ENCODE peak calls at places on chromosomes 11 and 22, in ten cellular contexts. K is astrocyte of the spinal cord, I is nephron progenitor cell, Y is Caco-2, S is stomach, N is cardiac muscle cell, P is GM12865, M is epithelial cell of proximal tubule, G is B cell, Q is choroid plexus epithelial cell. R is an unnamed sample.

GRCh38 chr22:49567894-49568750 is 259.6 kb downstream of the BRD1 start:
- DNase-seq in K (no peak), I (no peak), Y (no peak), S (no peak), N (no peak), P (no peak), M (no peak), G (no peak), Q (no peak), R (peak; percentile 70)

GRCh38 chr11:46293616-46294015 is 16.2 kb downstream of the CREB3L1 start:
- DNase-seq in K (peak; percentile 88), I (no peak), Y (no peak), S (no peak), N (no peak), P (no peak), M (no peak), G (no peak), Q (peak; percentile 79), R (no peak)

GRCh38 chr11:113240389-113240788 is 74.0 kb upstream of the TTC12 start:
- DNase-seq in K (no peak), I (no peak), Y (no peak), S (no peak), N (no peak), P (no peak), M (no peak), G (no peak), Q (no peak), R (no peak)

GRCh38 chr22:20741008-20741633 is 32.8 kb upstream of the SERPIND1 start:
- DNase-seq in K (no peak), I (no peak), Y (no peak), S (no peak), N (no peak), P (no peak), M (no peak), G (no peak), Q (no peak), R (no peak)

GRCh38 chr11:2348986-2349385 is 28.1 kb upstream of the CD81 start:
- DNase-seq in K (peak; percentile 14), I (no peak), Y (no peak), S (no peak), N (no peak), P (no peak), M (no peak), G (no peak), Q (peak; percentile 31), R (no peak)

GRCh38 chr11:111299111-111300026 is 1.0 kb downstream of the POU2AF3 start:
- DNase-seq in K (peak; percentile 25), I (peak; percentile 78), Y (peak; percentile 87), S (peak; percentile 92), N (peak; percentile 65), P (peak; percentile 35), M (no peak), G (peak; percentile 46), Q (peak; percentile 22), R (no peak)

GRCh38 chr22:29152045-29152380 is 53.7 kb upstream of the EMID1 start:
- DNase-seq in K (no peak), I (no peak), Y (no peak), S (peak; percentile 15), N (no peak), P (no peak), M (no peak), G (no peak), Q (no peak), R (no peak)

GRCh38 chr22:21044931-21045584 is 688 bp upstream of the LRRC74B start:
- DNase-seq in K (peak; percentile 87), I (peak; percentile 24), Y (peak; percentile 34), S (no peak), N (no peak), P (no peak), M (no peak), G (no peak), Q (peak; percentile 89), R (peak; percentile 91)

GRCh38 chr11:73429121-73429740 is 53.0 kb downstream of the RELT start:
- DNase-seq in K (peak; percentile 76), I (no peak), Y (no peak), S (no peak), N (peak; percentile 27), P (no peak), M (no peak), G (no peak), Q (peak; percentile 73), R (no peak)

GRCh38 chr11:47314992-47315391 is 37.5 kb downstream of the MYBPC3 start:
- DNase-seq in K (no peak), I (no peak), Y (no peak), S (no peak), N (no peak), P (no peak), M (no peak), G (no peak), Q (no peak), R (no peak)

GRCh38 chr11:122422707-122423106 is 232.8 kb upstream of the UBASH3B start:
- DNase-seq in K (peak; percentile 9), I (no peak), Y (no peak), S (no peak), N (no peak), P (no peak), M (no peak), G (no peak), Q (no peak), R (no peak)

GRCh38 chr11:7545611-7546010 is 31.8 kb downstream of the PPFIBP2 start:
- DNase-seq in K (no peak), I (no peak), Y (no peak), S (no peak), N (no peak), P (no peak), M (no peak), G (no peak), Q (no peak), R (no peak)

DNA sequence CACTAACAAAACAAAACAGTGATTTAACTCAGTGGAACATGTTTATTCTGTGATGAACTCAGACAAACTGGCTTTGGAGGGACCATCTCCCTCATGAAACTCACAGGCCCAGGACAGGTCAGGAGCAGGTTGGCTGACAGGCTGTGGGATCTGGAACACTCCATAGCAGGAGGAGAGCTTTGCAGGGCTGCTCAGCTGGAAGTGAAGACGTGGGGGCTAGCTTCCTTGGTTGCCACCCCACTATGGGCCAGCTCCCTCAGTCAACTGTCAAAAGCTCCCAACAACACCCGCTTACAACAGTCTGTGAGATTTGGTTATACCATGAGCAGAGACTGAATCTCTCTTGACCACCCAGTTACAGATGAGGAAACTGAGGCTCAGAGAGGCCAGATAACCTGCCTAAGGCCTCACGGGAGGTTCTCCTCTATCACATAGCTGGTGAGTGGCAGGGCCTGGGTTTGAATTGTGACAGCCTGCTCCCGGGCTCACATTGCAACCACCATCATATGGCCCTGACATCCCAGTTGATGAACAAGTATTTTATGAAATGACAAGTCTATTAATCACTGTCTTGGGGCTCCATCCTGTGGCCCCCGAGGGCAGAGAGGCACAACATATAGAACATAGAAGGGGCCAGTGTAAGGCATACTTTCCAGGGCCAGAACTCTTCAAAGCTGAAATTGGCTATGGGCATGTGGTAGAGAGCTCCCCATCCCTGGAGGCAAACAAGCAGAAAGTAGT is 473.4 kb downstream of the MN1 start:
- DNase-seq in K (no peak), I (no peak), Y (no peak), S (no peak), N (no peak), P (no peak), M (no peak), G (no peak), Q (no peak), R (peak; percentile 60)
- TF ChIP-seq CTCF in K (no peak), I (no peak), Y (no peak), S (no peak), N (no peak), P (no peak), M (no peak), G (no peak), Q (peak; percentile 20), R (no peak)

GRCh38 chr11:4393209-4394196 is at the start of gene TRIM21:
- DNase-seq in K (peak; percentile 86), I (peak; percentile 80), Y (peak; percentile 82), S (peak; percentile 87), N (peak; percentile 74), P (peak; percentile 89), M (peak; percentile 37), G (peak; percentile 87), Q (peak; percentile 90), R (peak; percentile 89)
- TF ChIP-seq CTCF in K (no peak), I (no peak), Y (no peak), S (no peak), N (no peak), P (no peak), M (no peak), G (no peak), Q (no peak), R (no peak)

GRCh38 chr11:57460017-57460755 is at the start of gene RTN4RL2:
- DNase-seq in K (peak; percentile 20), I (peak; percentile 74), Y (peak; percentile 76), S (no peak), N (peak; percentile 67), P (peak; percentile 67), M (no peak), G (peak; percentile 54), Q (peak; percentile 37), R (no peak)
- TF ChIP-seq CTCF in K (peak; percentile 19), I (peak; percentile 45), Y (peak; percentile 18), S (peak; percentile 30), N (no peak), P (peak; percentile 45), M (no peak), G (no peak), Q (peak; percentile 19), R (no peak)

DNA sequence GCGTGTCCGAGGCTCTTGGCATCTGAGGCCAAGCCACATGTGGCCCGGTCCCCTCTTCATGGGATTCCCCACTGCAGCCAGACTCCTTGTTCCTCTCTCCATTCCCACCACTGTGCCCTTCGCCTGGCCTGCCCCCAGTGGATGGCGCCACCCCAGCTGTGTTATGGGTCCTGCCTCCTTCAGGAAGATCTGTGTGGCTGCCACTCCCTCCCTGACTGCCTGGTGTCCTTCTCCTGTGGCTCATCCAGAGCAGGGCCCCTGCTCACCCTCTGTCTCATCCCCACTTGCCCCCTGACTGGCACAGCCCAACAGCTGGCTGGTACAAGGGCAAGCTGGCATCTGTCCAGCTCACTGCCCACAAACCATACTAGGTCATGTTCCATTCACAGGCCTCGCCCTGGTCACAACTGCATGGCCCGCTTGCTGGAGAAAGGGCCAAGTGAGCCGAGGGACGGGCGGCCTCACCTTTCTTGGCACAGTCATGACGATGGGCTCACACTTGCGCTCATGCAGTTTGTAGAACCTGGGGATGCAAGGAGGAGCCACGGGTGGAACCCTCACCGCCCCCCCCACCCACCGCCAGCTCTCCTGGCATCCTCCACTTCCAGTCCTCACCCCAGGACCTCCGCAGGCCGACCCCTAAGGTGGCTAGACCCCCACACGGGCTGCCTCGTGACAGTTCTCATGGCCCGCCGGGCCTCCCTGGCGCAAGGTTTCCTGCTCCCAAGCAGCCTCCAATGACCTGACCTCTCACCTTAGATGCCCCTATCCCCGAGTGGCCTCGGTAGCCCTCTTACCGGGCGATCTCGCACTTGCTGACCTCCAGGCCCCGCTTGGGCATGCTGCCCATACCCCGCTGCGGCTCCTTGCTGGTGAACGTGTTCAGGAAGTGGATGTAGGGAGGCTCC is 2.1 kb upstream of the PTPRCAP start:
- DNase-seq in K (peak; percentile 10), I (no peak), Y (peak; percentile 68), S (peak; percentile 65), N (no peak), P (peak; percentile 31), M (no peak), G (peak; percentile 39), Q (no peak), R (no peak)
- TF ChIP-seq CTCF in K (peak; percentile 25), I (no peak), Y (peak; percentile 38), S (no peak), N (no peak), P (peak; percentile 16), M (peak; percentile 47), G (no peak), Q (peak; percentile 22), R (peak; percentile 26)